ENCODE peak calls at places on chromosome 3, in eight cellular contexts. One of them, this sample, is unnamed. For H3K27me3, the result is how much of the 10 kb centered on the place peaks cover.

GRCh38 chr3:117526485-117527079 is 817.0 kb downstream of the TUSC7 start:
- DNase-seq in H7: no peak
- DNase-seq in CD4-positive, alpha-beta T cell: no peak
- DNase-seq in aorta: no peak
- DNase-seq in gastrocnemius medialis: no peak
- DNase-seq in GM06990: no peak
- DNase-seq in ovary: no peak
- DNase-seq in colonic mucosa: peak
- DNase-seq in this sample: peak

GRCh38 chr3:38455639-38456430 is 2.1 kb downstream of the ACVR2B start:
- DNase-seq in H7: peak
- DNase-seq in CD4-positive, alpha-beta T cell: no peak
- DNase-seq in aorta: no peak
- DNase-seq in gastrocnemius medialis: peak
- DNase-seq in GM06990: no peak
- DNase-seq in ovary: peak
- DNase-seq in colonic mucosa: no peak
- DNase-seq in this sample: peak

GRCh38 chr3:190385835-190386688 is 1.9 kb upstream of the CLDN16 start:
- DNase-seq in H7: no peak
- DNase-seq in CD4-positive, alpha-beta T cell: no peak
- DNase-seq in aorta: no peak
- DNase-seq in gastrocnemius medialis: no peak
- DNase-seq in GM06990: no peak
- DNase-seq in ovary: no peak
- DNase-seq in colonic mucosa: no peak
- DNase-seq in this sample: no peak

GRCh38 chr3:89098964-89099585 is 8.3 kb upstream of the EPHA3 start:
- DNase-seq in H7: peak
- DNase-seq in CD4-positive, alpha-beta T cell: no peak
- DNase-seq in aorta: no peak
- DNase-seq in gastrocnemius medialis: peak
- DNase-seq in GM06990: no peak
- DNase-seq in ovary: no peak
- DNase-seq in colonic mucosa: peak
- DNase-seq in this sample: peak

GRCh38 chr3:16300881-16301359 is 35.9 kb downstream of the OXNAD1 start:
- DNase-seq in H7: no peak
- DNase-seq in CD4-positive, alpha-beta T cell: peak
- DNase-seq in aorta: no peak
- DNase-seq in gastrocnemius medialis: no peak
- DNase-seq in GM06990: peak
- DNase-seq in ovary: no peak
- DNase-seq in colonic mucosa: no peak
- DNase-seq in this sample: no peak

GRCh38 chr3:38274864-38275649 is 7.0 kb upstream of the SLC22A14 start:
- DNase-seq in H7: no peak
- DNase-seq in CD4-positive, alpha-beta T cell: no peak
- DNase-seq in aorta: peak
- DNase-seq in gastrocnemius medialis: no peak
- DNase-seq in GM06990: no peak
- DNase-seq in ovary: no peak
- DNase-seq in colonic mucosa: no peak
- DNase-seq in this sample: no peak

GRCh38 chr3:195467641-195468390 is 25.0 kb upstream of the ACAP2 start:
- DNase-seq in H7: no peak
- DNase-seq in CD4-positive, alpha-beta T cell: no peak
- DNase-seq in aorta: no peak
- DNase-seq in gastrocnemius medialis: no peak
- DNase-seq in GM06990: no peak
- DNase-seq in ovary: no peak
- DNase-seq in colonic mucosa: no peak
- DNase-seq in this sample: no peak

GRCh38 chr3:60673123-60673522 is 578.1 kb downstream of the FHIT start:
- DNase-seq in H7: no peak
- DNase-seq in CD4-positive, alpha-beta T cell: no peak
- DNase-seq in aorta: no peak
- DNase-seq in gastrocnemius medialis: no peak
- DNase-seq in GM06990: no peak
- DNase-seq in ovary: no peak
- DNase-seq in colonic mucosa: no peak
- DNase-seq in this sample: no peak

GRCh38 chr3:183085634-183086390 is 13.5 kb downstream of the MCCC1 start:
- DNase-seq in H7: peak
- DNase-seq in CD4-positive, alpha-beta T cell: no peak
- DNase-seq in aorta: no peak
- DNase-seq in gastrocnemius medialis: no peak
- DNase-seq in GM06990: no peak
- DNase-seq in ovary: no peak
- DNase-seq in colonic mucosa: peak
- DNase-seq in this sample: no peak

GRCh38 chr3:73572371-73572770 is 52.4 kb downstream of the PDZRN3 start:
- DNase-seq in H7: no peak
- DNase-seq in CD4-positive, alpha-beta T cell: no peak
- DNase-seq in aorta: no peak
- DNase-seq in gastrocnemius medialis: peak
- DNase-seq in GM06990: no peak
- DNase-seq in ovary: no peak
- DNase-seq in colonic mucosa: peak
- DNase-seq in this sample: no peak

GRCh38 chr3:42301446-42302175 is 35.6 kb upstream of the CCK start:
- DNase-seq in H7: no peak
- DNase-seq in CD4-positive, alpha-beta T cell: no peak
- DNase-seq in aorta: no peak
- DNase-seq in gastrocnemius medialis: no peak
- DNase-seq in GM06990: no peak
- DNase-seq in ovary: no peak
- DNase-seq in colonic mucosa: no peak
- DNase-seq in this sample: no peak

GRCh38 chr3:115814778-115815380 is 191.6 kb downstream of the GAP43 start:
- DNase-seq in H7: peak
- DNase-seq in CD4-positive, alpha-beta T cell: peak
- DNase-seq in aorta: peak
- DNase-seq in gastrocnemius medialis: peak
- DNase-seq in GM06990: peak
- DNase-seq in ovary: peak
- DNase-seq in colonic mucosa: peak
- DNase-seq in this sample: peak

GRCh38 chr3:171358171-171358890 is 101.9 kb downstream of the TNIK start:
- DNase-seq in H7: no peak
- DNase-seq in CD4-positive, alpha-beta T cell: no peak
- DNase-seq in aorta: no peak
- DNase-seq in gastrocnemius medialis: no peak
- DNase-seq in GM06990: no peak
- DNase-seq in ovary: no peak
- DNase-seq in colonic mucosa: peak
- DNase-seq in this sample: no peak

GRCh38 chr3:72295276-72295973 is 510.5 kb upstream of the PROK2 start:
- DNase-seq in H7: no peak
- DNase-seq in CD4-positive, alpha-beta T cell: no peak
- DNase-seq in aorta: no peak
- DNase-seq in gastrocnemius medialis: no peak
- DNase-seq in GM06990: no peak
- DNase-seq in ovary: no peak
- DNase-seq in colonic mucosa: no peak
- DNase-seq in this sample: no peak
- H3K27me3 ChIP-seq in H7: under half
- H3K27me3 ChIP-seq in CD4-positive, alpha-beta T cell: under half
- H3K27me3 ChIP-seq in aorta: under half
- H3K27me3 ChIP-seq in gastrocnemius medialis: under half
- H3K27me3 ChIP-seq in GM06990: under half
- H3K27me3 ChIP-seq in ovary: under half
- H3K27me3 ChIP-seq in colonic mucosa: under half
- H3K27me3 ChIP-seq in this sample: under half

DNA sequence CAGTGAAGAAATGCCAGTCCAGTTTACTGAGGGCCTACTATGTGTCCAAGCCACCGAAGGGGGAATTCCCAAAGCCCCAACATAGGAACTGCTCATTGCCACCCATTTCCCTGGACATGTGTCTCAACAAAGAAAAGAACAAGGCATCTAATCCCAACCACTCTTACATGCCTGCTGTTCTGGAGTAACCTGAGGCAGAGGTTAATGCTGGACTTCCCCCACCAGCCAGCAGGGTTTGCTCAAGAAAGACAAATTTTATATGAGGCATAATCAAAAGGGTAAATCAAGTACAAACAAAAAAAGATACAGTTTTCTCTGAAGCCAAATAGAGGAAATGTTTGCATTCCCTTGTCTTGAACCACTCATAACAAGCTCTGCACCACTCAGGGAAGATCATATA is 4.1 kb downstream of the ADCY5 start:
- DNase-seq in H7: no peak
- DNase-seq in CD4-positive, alpha-beta T cell: no peak
- DNase-seq in aorta: no peak
- DNase-seq in gastrocnemius medialis: no peak
- DNase-seq in GM06990: no peak
- DNase-seq in ovary: no peak
- DNase-seq in colonic mucosa: no peak
- DNase-seq in this sample: no peak
- H3K27me3 ChIP-seq in H7: under half
- H3K27me3 ChIP-seq in CD4-positive, alpha-beta T cell: under half
- H3K27me3 ChIP-seq in aorta: under half
- H3K27me3 ChIP-seq in gastrocnemius medialis: under half
- H3K27me3 ChIP-seq in GM06990: under half
- H3K27me3 ChIP-seq in ovary: under half
- H3K27me3 ChIP-seq in colonic mucosa: under half
- H3K27me3 ChIP-seq in this sample: under half

GRCh38 chr3:184228376-184229137 is 828 bp upstream of the VWA5B2 start:
- DNase-seq in H7: no peak
- DNase-seq in CD4-positive, alpha-beta T cell: no peak
- DNase-seq in aorta: no peak
- DNase-seq in gastrocnemius medialis: no peak
- DNase-seq in GM06990: no peak
- DNase-seq in ovary: no peak
- DNase-seq in colonic mucosa: no peak
- DNase-seq in this sample: no peak
- H3K27me3 ChIP-seq in H7: half or more
- H3K27me3 ChIP-seq in CD4-positive, alpha-beta T cell: under half
- H3K27me3 ChIP-seq in aorta: under half
- H3K27me3 ChIP-seq in gastrocnemius medialis: under half
- H3K27me3 ChIP-seq in GM06990: under half
- H3K27me3 ChIP-seq in ovary: under half
- H3K27me3 ChIP-seq in colonic mucosa: under half
- H3K27me3 ChIP-seq in this sample: half or more

DNA sequence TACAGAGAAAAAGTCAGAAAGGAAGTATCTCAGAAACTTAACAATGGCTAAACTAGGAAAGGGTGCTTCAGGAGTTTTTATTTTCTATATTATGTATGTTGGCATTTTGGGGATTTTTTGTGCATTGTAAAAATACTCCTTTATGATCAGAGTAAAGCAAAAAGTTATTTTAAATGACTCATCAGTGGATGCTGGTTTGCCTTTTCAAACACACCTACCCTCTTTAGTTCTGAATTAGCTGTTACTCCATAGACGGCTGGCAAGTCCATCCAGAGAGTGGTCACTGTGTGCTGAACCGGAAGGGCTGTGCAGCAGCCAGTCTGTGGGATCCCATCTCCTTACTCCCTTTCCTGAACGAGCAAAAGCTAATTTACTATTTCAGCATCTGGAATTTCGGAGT is 942 bp downstream of the CCR9 start:
- DNase-seq in H7: no peak
- DNase-seq in CD4-positive, alpha-beta T cell: no peak
- DNase-seq in aorta: no peak
- DNase-seq in gastrocnemius medialis: no peak
- DNase-seq in GM06990: no peak
- DNase-seq in ovary: no peak
- DNase-seq in colonic mucosa: no peak
- DNase-seq in this sample: no peak
- H3K27me3 ChIP-seq in H7: under half
- H3K27me3 ChIP-seq in CD4-positive, alpha-beta T cell: under half
- H3K27me3 ChIP-seq in aorta: under half
- H3K27me3 ChIP-seq in gastrocnemius medialis: under half
- H3K27me3 ChIP-seq in GM06990: under half
- H3K27me3 ChIP-seq in ovary: under half
- H3K27me3 ChIP-seq in colonic mucosa: under half
- H3K27me3 ChIP-seq in this sample: under half

DNA sequence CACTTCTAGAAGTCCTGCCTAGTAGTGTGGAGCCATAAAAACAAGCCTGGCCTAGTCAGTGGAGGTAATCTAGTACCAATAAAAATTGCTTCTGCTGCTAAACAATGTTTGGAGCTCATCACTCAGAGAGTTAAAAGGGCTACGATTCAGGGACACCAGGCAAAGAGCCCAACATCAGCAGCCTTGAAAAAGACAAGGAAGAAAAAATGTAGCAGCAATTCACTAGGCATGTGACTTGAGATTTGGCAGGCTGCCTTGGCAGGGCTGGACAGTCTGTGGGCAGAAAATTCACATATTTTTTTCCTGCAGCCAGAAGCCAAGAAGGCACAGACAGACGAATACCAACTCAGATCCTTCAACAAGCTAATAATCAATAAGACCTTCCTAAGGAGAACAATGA is 47.2 kb downstream of the IGSF11 start:
- DNase-seq in H7: no peak
- DNase-seq in CD4-positive, alpha-beta T cell: no peak
- DNase-seq in aorta: peak
- DNase-seq in gastrocnemius medialis: no peak
- DNase-seq in GM06990: no peak
- DNase-seq in ovary: peak
- DNase-seq in colonic mucosa: peak
- DNase-seq in this sample: peak
- H3K27me3 ChIP-seq in H7: under half
- H3K27me3 ChIP-seq in CD4-positive, alpha-beta T cell: under half
- H3K27me3 ChIP-seq in aorta: under half
- H3K27me3 ChIP-seq in gastrocnemius medialis: under half
- H3K27me3 ChIP-seq in GM06990: under half
- H3K27me3 ChIP-seq in ovary: under half
- H3K27me3 ChIP-seq in colonic mucosa: under half
- H3K27me3 ChIP-seq in this sample: under half

DNA sequence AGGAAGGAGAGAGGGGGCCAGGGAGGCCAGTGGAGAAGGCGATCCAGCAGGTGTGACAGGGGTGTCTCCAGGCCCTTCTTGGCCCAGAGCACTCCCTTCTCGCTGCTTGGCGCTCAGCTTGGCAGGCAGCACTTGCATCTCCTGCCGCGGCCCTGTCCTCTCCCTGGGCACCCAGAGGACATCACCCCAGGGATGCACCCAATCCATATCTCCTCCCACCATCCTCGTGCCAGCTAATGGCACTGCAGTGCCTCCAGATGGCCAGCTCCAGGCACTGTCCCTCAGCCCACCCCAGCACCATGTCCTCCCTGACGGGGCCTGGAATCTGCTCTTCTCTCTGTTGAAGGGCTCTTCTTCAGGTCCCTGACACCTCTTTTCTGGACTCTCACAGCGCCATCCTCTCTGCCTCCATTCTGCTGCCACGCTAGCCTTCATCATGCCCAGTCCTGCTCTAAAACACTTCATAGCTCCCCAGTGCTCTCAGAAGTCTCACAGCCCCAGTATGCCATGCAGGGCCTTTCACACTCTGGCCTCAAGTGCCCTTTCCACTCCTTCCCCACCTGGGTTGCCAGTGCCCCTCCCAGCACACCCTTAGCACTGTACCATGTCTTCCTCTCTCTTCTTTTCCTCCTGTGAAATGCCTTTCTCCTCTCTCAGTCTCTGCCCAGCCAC is 106.8 kb upstream of the SLC6A11 start:
- DNase-seq in H7: peak
- DNase-seq in CD4-positive, alpha-beta T cell: no peak
- DNase-seq in aorta: no peak
- DNase-seq in gastrocnemius medialis: no peak
- DNase-seq in GM06990: no peak
- DNase-seq in ovary: no peak
- DNase-seq in colonic mucosa: no peak
- DNase-seq in this sample: no peak
- H3K27me3 ChIP-seq in H7: under half
- H3K27me3 ChIP-seq in CD4-positive, alpha-beta T cell: half or more
- H3K27me3 ChIP-seq in aorta: under half
- H3K27me3 ChIP-seq in gastrocnemius medialis: under half
- H3K27me3 ChIP-seq in GM06990: under half
- H3K27me3 ChIP-seq in ovary: under half
- H3K27me3 ChIP-seq in colonic mucosa: under half
- H3K27me3 ChIP-seq in this sample: under half